ENCODE peak calls at places on chromosome 22, in four cellular contexts. One of them, this sample, is unnamed.
A peak's percentile ranks its signal among the peaks of the same experiment; 100 is the strongest.

GRCh38 chr22:17792854-17793434 is 18.7 kb upstream of the BID start:
- DNase-seq in CD4-positive, CD25-positive, alpha-beta regulatory T cell: no peak
- DNase-seq in stomach: no peak
- DNase-seq in psoas muscle: no peak
- DNase-seq in this sample: no peak

GRCh38 chr22:22064580-22064979 is 82.0 kb upstream of the TOP3B start:
- DNase-seq in CD4-positive, CD25-positive, alpha-beta regulatory T cell: no peak
- DNase-seq in stomach: no peak
- DNase-seq in psoas muscle: no peak
- DNase-seq in this sample: no peak

GRCh38 chr22:21657361-21658118 is 8.3 kb upstream of the PPIL2 start:
- DNase-seq in CD4-positive, CD25-positive, alpha-beta regulatory T cell: peak; percentile 80
- DNase-seq in stomach: peak; percentile 86
- DNase-seq in psoas muscle: peak; percentile 79
- DNase-seq in this sample: peak; percentile 75

GRCh38 chr22:21445437-21446127 is 21.6 kb upstream of the TMEM191C start:
- DNase-seq in CD4-positive, CD25-positive, alpha-beta regulatory T cell: no peak
- DNase-seq in stomach: peak; percentile 18
- DNase-seq in psoas muscle: peak; percentile 50
- DNase-seq in this sample: no peak

GRCh38 chr22:40631925-40632324 is 4.6 kb downstream of the MRTFA start:
- DNase-seq in CD4-positive, CD25-positive, alpha-beta regulatory T cell: no peak
- DNase-seq in stomach: no peak
- DNase-seq in psoas muscle: no peak
- DNase-seq in this sample: no peak

GRCh38 chr22:23102776-23103175 is 32.5 kb downstream of the GNAZ start:
- DNase-seq in CD4-positive, CD25-positive, alpha-beta regulatory T cell: no peak
- DNase-seq in stomach: peak; percentile 70
- DNase-seq in psoas muscle: no peak
- DNase-seq in this sample: no peak

GRCh38 chr22:35915477-35916013 is 113.1 kb downstream of the RBFOX2 start:
- DNase-seq in CD4-positive, CD25-positive, alpha-beta regulatory T cell: no peak
- DNase-seq in stomach: no peak
- DNase-seq in psoas muscle: no peak
- DNase-seq in this sample: no peak

GRCh38 chr22:37185646-37186227 is 2.3 kb downstream of the C1QTNF6 start:
- DNase-seq in CD4-positive, CD25-positive, alpha-beta regulatory T cell: no peak
- DNase-seq in stomach: no peak
- DNase-seq in psoas muscle: peak; percentile 32
- DNase-seq in this sample: peak; percentile 61

GRCh38 chr22:23520875-23521441 is 59.1 kb downstream of the IGLL1 start:
- DNase-seq in CD4-positive, CD25-positive, alpha-beta regulatory T cell: no peak
- DNase-seq in stomach: no peak
- DNase-seq in psoas muscle: peak; percentile 42
- DNase-seq in this sample: no peak

GRCh38 chr22:50141891-50142363 is 28.6 kb upstream of the PANX2 start:
- DNase-seq in CD4-positive, CD25-positive, alpha-beta regulatory T cell: no peak
- DNase-seq in stomach: no peak
- DNase-seq in psoas muscle: no peak
- DNase-seq in this sample: peak; percentile 17

GRCh38 chr22:22865311-22866072 is 22.1 kb upstream of the IGLL5 start:
- DNase-seq in CD4-positive, CD25-positive, alpha-beta regulatory T cell: no peak
- DNase-seq in stomach: no peak
- DNase-seq in psoas muscle: no peak
- DNase-seq in this sample: no peak

GRCh38 chr22:22079404-22080148 is 97.0 kb upstream of the TOP3B start:
- DNase-seq in CD4-positive, CD25-positive, alpha-beta regulatory T cell: no peak
- DNase-seq in stomach: no peak
- DNase-seq in psoas muscle: no peak
- DNase-seq in this sample: no peak

GRCh38 chr22:23837496-23837859 is 1.3 kb downstream of the DERL3 start:
- DNase-seq in CD4-positive, CD25-positive, alpha-beta regulatory T cell: no peak
- DNase-seq in stomach: no peak
- DNase-seq in psoas muscle: peak; percentile 54
- DNase-seq in this sample: no peak

DNA sequence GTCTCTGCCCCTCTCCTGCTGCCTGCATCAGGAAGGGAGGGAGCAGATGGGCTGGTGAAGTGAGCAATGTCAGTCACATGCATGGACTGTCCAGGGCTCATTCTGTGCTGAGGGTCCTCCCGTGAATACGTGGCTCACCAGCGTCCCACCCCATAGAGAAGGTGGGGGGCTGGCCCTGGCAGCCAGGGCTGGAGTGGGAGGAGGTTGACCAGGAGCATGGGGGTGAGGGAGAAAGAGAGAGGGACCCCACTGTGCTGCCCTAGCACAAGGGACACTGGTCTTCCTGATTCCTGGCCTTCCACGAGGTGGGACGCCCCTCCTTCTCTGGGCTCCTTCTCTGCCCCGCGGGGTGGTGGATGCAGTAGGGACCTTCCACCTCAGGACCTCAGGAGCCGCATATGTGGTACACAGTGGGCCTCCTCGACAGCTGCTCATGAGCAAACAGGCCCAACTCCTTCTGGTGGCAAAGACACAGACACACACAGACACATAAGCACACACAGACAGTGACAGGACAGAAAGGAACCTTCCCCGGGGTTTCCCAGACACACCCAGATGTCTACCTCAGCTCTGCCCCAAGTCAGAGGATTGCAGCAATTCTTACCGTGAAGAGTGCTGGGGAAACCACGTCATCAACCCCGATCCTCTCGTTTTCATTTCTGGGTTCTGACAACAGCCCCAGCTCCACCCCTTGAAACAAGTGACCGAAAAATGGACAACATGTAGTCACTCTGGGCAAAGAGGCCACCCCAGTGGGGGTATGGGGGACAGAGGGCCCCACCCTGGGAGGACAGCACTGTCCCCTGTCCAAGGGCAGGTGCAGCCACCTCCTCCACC is 3.6 kb upstream of the APOBEC3A start:
- DNase-seq in CD4-positive, CD25-positive, alpha-beta regulatory T cell: peak; percentile 7
- DNase-seq in stomach: no peak
- DNase-seq in psoas muscle: no peak
- DNase-seq in this sample: peak; percentile 45
- H3K27ac ChIP-seq in CD4-positive, CD25-positive, alpha-beta regulatory T cell: no peak overlapping the region
- H3K27ac ChIP-seq in stomach: peak overlapping the region; percentile 78
- H3K27ac ChIP-seq in psoas muscle: no peak overlapping the region
- H3K27ac ChIP-seq in this sample: no peak overlapping the region

DNA sequence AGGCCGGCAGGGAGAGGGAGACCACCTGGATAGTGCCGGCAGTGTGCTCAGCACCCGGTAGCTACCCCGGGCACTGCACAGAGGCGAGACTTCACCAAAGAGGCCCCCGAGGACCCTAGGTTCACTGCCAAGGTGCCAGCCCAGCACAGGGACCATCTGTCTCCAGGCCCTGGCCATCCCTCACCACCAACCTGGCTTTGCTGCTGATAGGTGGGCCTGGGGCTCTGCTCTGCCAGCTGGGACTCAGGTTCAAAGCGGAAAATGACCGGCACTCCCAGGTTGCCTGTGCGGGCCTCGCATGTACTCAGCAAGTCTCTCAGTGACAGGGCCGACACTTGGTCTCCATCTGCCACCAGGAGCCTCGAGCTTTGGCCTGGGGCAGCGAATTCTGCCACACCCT is 812.2 kb downstream of the BRD1 start:
- DNase-seq in CD4-positive, CD25-positive, alpha-beta regulatory T cell: no peak
- DNase-seq in stomach: peak; percentile 15
- DNase-seq in psoas muscle: no peak
- DNase-seq in this sample: peak; percentile 29
- H3K9me3 ChIP-seq in CD4-positive, CD25-positive, alpha-beta regulatory T cell: no peaks in the 10 kb centered on the region
- H3K9me3 ChIP-seq in stomach: no peaks in the 10 kb centered on the region
- H3K9me3 ChIP-seq in psoas muscle: no peaks in the 10 kb centered on the region
- H3K9me3 ChIP-seq in this sample: no peaks in the 10 kb centered on the region

GRCh38 chr22:27644566-27644965 is 157.0 kb downstream of the MN1 start:
- DNase-seq in CD4-positive, CD25-positive, alpha-beta regulatory T cell: no peak
- DNase-seq in stomach: no peak
- DNase-seq in psoas muscle: no peak
- DNase-seq in this sample: peak; percentile 54
- H3K4me3 ChIP-seq in CD4-positive, CD25-positive, alpha-beta regulatory T cell: no peak overlapping the region
- H3K4me3 ChIP-seq in stomach: no peak overlapping the region
- H3K4me3 ChIP-seq in psoas muscle: no peak overlapping the region
- H3K4me3 ChIP-seq in this sample: no peak overlapping the region

GRCh38 chr22:20316844-20317401 is 2.9 kb downstream of the DGCR6L start:
- DNase-seq in CD4-positive, CD25-positive, alpha-beta regulatory T cell: no peak
- DNase-seq in stomach: peak; percentile 10
- DNase-seq in psoas muscle: no peak
- DNase-seq in this sample: no peak

GRCh38 chr22:20319745-20320658 is at the start of gene DGCR6L:
- DNase-seq in CD4-positive, CD25-positive, alpha-beta regulatory T cell: peak; percentile 94
- DNase-seq in stomach: peak; percentile 98
- DNase-seq in psoas muscle: peak; percentile 98
- DNase-seq in this sample: peak; percentile 99

GRCh38 chr22:20315337-20316216 is 4.3 kb downstream of the DGCR6L start:
- DNase-seq in CD4-positive, CD25-positive, alpha-beta regulatory T cell: no peak
- DNase-seq in stomach: peak; percentile 21
- DNase-seq in psoas muscle: no peak
- DNase-seq in this sample: peak; percentile 73

GRCh38 chr22:20316217-20316843 is 3.5 kb downstream of the DGCR6L start:
- DNase-seq in CD4-positive, CD25-positive, alpha-beta regulatory T cell: no peak
- DNase-seq in stomach: peak; percentile 9
- DNase-seq in psoas muscle: no peak
- DNase-seq in this sample: peak; percentile 72

DNA sequence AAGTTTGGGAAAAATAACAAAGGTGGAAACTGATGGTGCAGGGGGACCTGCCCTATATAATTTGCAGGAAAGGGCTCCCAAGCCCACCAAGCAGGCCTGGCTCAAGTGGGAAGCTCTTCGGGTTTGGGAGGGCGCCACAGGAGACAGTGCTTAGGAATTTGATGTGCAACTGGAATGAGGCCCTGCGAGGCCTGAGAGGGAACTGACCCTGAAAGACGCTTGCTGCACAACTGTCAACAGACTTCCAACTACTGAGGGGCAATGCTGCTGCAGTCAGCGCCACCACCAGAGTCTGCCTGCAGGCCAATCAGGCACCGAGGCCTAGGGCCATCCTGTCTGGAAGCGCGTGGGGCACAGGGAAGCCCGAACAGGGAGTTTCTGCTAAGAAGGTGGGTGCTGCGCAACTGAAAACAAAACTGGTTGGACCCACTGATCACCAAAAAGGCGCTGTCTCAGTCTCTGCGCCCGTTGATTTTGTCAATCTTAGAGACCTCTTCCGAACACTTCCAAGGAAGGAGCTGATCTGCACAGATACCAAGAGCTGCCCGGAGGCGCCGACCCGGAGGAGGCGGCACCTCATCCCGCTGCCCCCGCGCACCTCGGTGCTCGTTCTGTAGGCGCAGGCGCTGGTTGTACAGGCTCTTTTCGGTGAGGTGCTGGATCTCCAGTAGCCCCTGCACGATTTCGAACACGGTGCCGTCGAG is 667 bp downstream of the DGCR6L start:
- DNase-seq in CD4-positive, CD25-positive, alpha-beta regulatory T cell: no peak
- DNase-seq in stomach: peak; percentile 24
- DNase-seq in psoas muscle: no peak
- DNase-seq in this sample: no peak
- H3K27ac ChIP-seq in CD4-positive, CD25-positive, alpha-beta regulatory T cell: peak overlapping the region; percentile 63
- H3K27ac ChIP-seq in stomach: peak overlapping the region; percentile 84
- H3K27ac ChIP-seq in psoas muscle: peak overlapping the region; percentile 96
- H3K27ac ChIP-seq in this sample: no peak overlapping the region

DNA sequence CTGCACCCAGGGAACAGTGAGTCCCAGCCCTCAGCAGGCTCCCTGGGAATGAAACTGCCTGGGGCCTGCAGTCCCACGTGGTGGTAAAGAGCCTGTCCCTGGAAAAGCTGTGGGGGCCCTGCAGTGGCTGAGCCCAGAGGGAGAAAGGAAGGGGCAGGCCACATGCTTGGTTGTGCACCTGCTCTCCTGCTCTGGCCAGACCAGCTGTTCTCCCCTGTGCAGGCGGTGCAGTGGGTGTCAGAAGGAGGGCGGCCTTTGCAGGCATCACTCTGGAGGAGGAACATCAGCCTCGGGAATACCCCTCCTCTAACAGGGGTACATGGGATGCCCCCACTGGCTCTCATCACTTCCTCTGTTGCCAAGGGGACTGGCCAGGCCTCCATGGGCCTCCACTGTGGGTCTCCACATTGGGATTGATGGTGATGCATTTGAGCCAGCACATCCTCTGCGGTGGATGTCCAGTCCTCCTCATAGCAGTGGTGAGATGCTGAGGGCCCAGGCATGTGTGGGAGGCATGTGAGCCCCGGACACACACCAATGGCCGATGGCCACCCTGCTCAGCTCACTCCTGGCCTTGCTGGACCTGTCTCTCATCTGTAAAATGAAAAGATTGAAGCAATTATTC is 690.3 kb downstream of the BRD1 start:
- DNase-seq in CD4-positive, CD25-positive, alpha-beta regulatory T cell: no peak
- DNase-seq in stomach: no peak
- DNase-seq in psoas muscle: no peak
- DNase-seq in this sample: no peak
- H3K9me3 ChIP-seq in CD4-positive, CD25-positive, alpha-beta regulatory T cell: no peaks in the 10 kb centered on the region
- H3K9me3 ChIP-seq in stomach: no peaks in the 10 kb centered on the region
- H3K9me3 ChIP-seq in psoas muscle: no peaks in the 10 kb centered on the region
- H3K9me3 ChIP-seq in this sample: no peaks in the 10 kb centered on the region

DNA sequence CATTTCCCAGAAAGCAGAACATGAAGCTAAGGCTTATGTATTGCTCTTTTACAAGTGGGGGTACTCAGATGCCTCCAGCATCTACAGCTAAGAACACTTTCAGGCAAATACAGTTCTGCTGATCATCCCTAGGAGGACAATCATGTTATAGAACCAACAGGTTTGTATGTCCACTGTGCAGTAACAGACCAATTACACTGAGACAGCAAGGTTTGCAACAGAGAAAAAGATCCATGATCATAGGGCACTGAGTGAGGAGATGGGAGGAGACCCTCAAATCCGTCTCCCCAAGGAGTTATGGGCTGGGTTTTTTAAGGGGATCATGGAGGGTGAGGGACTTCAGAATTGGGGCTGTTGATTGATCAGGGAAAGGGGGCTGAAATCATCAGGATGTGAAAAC is 39.1 kb upstream of the GRK3 start:
- DNase-seq in CD4-positive, CD25-positive, alpha-beta regulatory T cell: no peak
- DNase-seq in stomach: no peak
- DNase-seq in psoas muscle: no peak
- DNase-seq in this sample: no peak
- H3K4me3 ChIP-seq in CD4-positive, CD25-positive, alpha-beta regulatory T cell: no peak overlapping the region
- H3K4me3 ChIP-seq in stomach: no peak overlapping the region
- H3K4me3 ChIP-seq in psoas muscle: no peak overlapping the region
- H3K4me3 ChIP-seq in this sample: no peak overlapping the region

GRCh38 chr22:46056169-46057041 is 79.4 kb upstream of the WNT7B start:
- DNase-seq in CD4-positive, CD25-positive, alpha-beta regulatory T cell: no peak
- DNase-seq in stomach: peak; percentile 55
- DNase-seq in psoas muscle: peak; percentile 74
- DNase-seq in this sample: peak; percentile 80

GRCh38 chr22:46054878-46055158 is 77.9 kb upstream of the WNT7B start:
- DNase-seq in CD4-positive, CD25-positive, alpha-beta regulatory T cell: no peak
- DNase-seq in stomach: no peak
- DNase-seq in psoas muscle: peak; percentile 52
- DNase-seq in this sample: peak; percentile 42

GRCh38 chr22:46055176-46055850 is 78.4 kb upstream of the WNT7B start:
- DNase-seq in CD4-positive, CD25-positive, alpha-beta regulatory T cell: no peak
- DNase-seq in stomach: peak; percentile 72
- DNase-seq in psoas muscle: peak; percentile 86
- DNase-seq in this sample: peak; percentile 71

GRCh38 chr22:46057206-46057605 is 80.2 kb upstream of the WNT7B start:
- DNase-seq in CD4-positive, CD25-positive, alpha-beta regulatory T cell: no peak
- DNase-seq in stomach: peak; percentile 25
- DNase-seq in psoas muscle: peak; percentile 62
- DNase-seq in this sample: no peak

GRCh38 chr22:46055851-46056168 is 78.8 kb upstream of the WNT7B start:
- DNase-seq in CD4-positive, CD25-positive, alpha-beta regulatory T cell: no peak
- DNase-seq in stomach: no peak
- DNase-seq in psoas muscle: no peak
- DNase-seq in this sample: no peak
- H3K27ac ChIP-seq in CD4-positive, CD25-positive, alpha-beta regulatory T cell: peak overlapping the region; percentile 87
- H3K27ac ChIP-seq in stomach: peak overlapping the region; percentile 100
- H3K27ac ChIP-seq in psoas muscle: peak overlapping the region; percentile 99
- H3K27ac ChIP-seq in this sample: peak overlapping the region; percentile 96